ENCODE peak calls at places on chromosomes 16 and 17, in eight cellular contexts. H is fibroblast of villous mesenchyme, Z is GM23338, I is fibroblast of the aortic adventitia, T is right lobe of liver, O is stomach, N is endothelial cell, V is choroid plexus epithelial cell. D is an unnamed sample.

GRCh38 chr17:74730491-74731346 is 6.3 kb upstream of the RAB37 start:
- DNase-seq in O (no peak), I (no peak), N (no peak), H (no peak), V (no peak), T (no peak), Z (no peak), D (no peak)

GRCh38 chr17:51155416-51155815 is 2.1 kb downstream of the NME1 start:
- DNase-seq in N (no peak), O (no peak), T (no peak), Z (no peak), V (no peak), I (no peak), H (no peak), D (no peak)

GRCh38 chr16:14309906-14310305 is 238.8 kb downstream of the MRTFB start:
- DNase-seq in O (no peak), V (peak), Z (no peak), I (peak), H (peak), N (no peak), T (no peak), D (no peak)

GRCh38 chr16:73202176-73202729 is 154.3 kb upstream of the ZFHX3 start:
- DNase-seq in H (peak), N (no peak), Z (no peak), O (no peak), V (peak), I (peak), T (peak), D (peak)

GRCh38 chr16:22424161-22424937 is 49.9 kb upstream of the CDR2 start:
- DNase-seq in V (no peak), I (peak), T (peak), O (no peak), H (peak), N (no peak), Z (no peak), D (no peak)

GRCh38 chr16:11350531-11351335 is 5.5 kb downstream of the RMI2 start:
- DNase-seq in Z (no peak), O (no peak), I (peak), T (no peak), V (peak), N (no peak), H (peak), D (no peak)

GRCh38 chr17:5434984-5435383 is 4.0 kb downstream of the C1QBP start:
- DNase-seq in H (no peak), T (no peak), O (no peak), V (no peak), I (no peak), N (no peak), Z (no peak), D (no peak)

GRCh38 chr17:27216836-27217235 is 77.1 kb upstream of the WSB1 start:
- DNase-seq in V (no peak), N (no peak), T (no peak), O (no peak), I (no peak), H (no peak), Z (no peak), D (no peak)

GRCh38 chr16:67528222-67528869 is at the start of gene RIPOR1:
- DNase-seq in Z (peak), V (no peak), O (peak), I (no peak), N (no peak), H (no peak), T (peak), D (no peak)

GRCh38 chr16:68503334-68503733 is 35.8 kb upstream of the ZFP90 start:
- DNase-seq in O (no peak), V (no peak), N (no peak), I (no peak), T (no peak), H (no peak), Z (no peak), D (no peak)

GRCh38 chr17:41024702-41025101 is 2.3 kb downstream of the KRTAP1-5 start:
- DNase-seq in I (no peak), T (no peak), N (no peak), H (peak), Z (no peak), V (peak), O (no peak), D (no peak)

GRCh38 chr17:16997514-16998429 is 25.9 kb upstream of the TNFRSF13B start:
- DNase-seq in V (no peak), H (no peak), T (peak), I (peak), N (no peak), O (no peak), Z (no peak), D (no peak)
- TF ChIP-seq CTCF in V (no peak), H (no peak), T (no peak), I (peak), N (no peak), O (no peak), Z (no peak), D (peak)

GRCh38 chr17:62674841-62675240 is 47.4 kb downstream of the MRC2 start:
- DNase-seq in V (no peak), N (no peak), Z (no peak), O (no peak), I (no peak), T (no peak), H (no peak), D (no peak)
- TF ChIP-seq CTCF in V (no peak), N (no peak), Z (no peak), O (no peak), I (no peak), T (no peak), H (no peak), D (no peak)

GRCh38 chr16:58127634-58128033 is 1.5 kb downstream of the CFAP20 start:
- DNase-seq in I (peak), Z (no peak), O (no peak), H (no peak), V (no peak), N (no peak), T (no peak), D (no peak)

GRCh38 chr16:58128181-58128631 is 975 bp downstream of the CFAP20 start:
- DNase-seq in T (peak), I (no peak), N (no peak), Z (no peak), H (no peak), O (no peak), V (no peak), D (no peak)

GRCh38 chr16:58125781-58126335 is 3.3 kb downstream of the CFAP20 start:
- DNase-seq in I (no peak), N (no peak), T (no peak), V (no peak), O (no peak), H (peak), Z (no peak), D (no peak)

GRCh38 chr16:58126451-58126968 is 2.7 kb downstream of the CFAP20 start:
- DNase-seq in H (no peak), Z (no peak), T (no peak), N (no peak), V (no peak), O (no peak), I (no peak), D (no peak)

DNA sequence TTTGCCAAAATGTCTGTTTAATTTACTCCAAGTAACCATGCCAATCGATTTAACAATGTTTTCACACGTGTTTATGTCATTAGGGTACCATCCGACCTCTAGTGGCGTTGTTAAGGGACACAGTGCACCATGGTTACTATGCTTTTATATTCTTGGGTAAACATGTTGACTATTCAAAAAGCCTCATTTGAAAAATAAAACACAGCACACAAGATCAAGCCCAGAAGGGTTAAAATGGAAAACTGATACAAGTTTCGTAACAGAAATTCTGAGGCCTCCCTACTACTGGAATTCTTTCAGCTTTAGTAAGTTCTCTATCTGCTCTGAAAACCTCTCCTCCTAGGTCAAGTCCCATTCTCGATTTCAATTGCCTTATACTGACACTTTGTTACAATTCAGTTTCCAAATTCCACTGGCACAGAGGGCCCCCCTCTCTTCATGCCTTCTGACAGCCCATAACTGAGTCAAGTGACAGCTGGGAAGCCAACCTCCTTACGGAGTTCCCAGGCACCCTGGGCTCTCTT is 2.1 kb downstream of the CFAP20 start:
- DNase-seq in T (peak), Z (peak), N (no peak), I (peak), O (no peak), V (peak), H (peak), D (no peak)
- TF ChIP-seq CTCF in T (peak), Z (peak), N (peak), I (peak), O (peak), V (peak), H (peak), D (peak)

DNA sequence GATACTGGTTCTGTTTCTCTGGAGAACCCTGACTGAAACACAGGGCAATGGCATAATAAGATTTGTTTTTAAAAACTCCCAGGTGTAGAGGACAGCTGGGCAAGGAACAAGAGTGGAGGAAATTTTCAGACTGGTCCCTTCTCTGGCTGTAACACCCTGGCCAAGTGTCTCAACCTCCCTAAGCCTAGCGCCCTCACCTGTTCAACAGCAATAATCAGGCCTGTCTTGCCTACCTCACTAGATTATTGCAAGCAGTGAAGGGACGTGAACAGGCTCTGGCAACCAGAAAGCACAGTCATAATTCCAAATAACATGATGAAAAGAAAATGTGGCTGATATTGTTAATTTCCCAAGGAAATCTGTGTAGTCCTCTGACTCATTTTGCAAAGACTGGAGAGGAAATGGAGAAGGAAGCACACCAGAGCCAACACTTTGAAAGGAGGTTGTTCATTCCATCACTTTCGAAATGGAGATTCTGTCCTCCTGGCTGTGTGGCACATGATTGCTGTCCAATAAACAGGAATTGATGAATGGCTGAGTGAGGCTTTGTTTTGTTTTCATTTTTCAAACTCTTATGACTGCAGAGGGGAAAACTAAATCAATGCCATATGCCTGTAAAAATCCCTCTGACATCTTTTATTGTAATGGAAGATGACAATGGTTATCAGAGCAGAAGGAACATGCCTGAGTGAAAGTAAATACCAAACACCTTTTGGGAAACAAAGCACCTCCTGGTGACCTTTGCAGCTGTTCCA is 87.4 kb upstream of the HLF start:
- DNase-seq in N (no peak), Z (peak), O (no peak), I (peak), T (no peak), H (peak), V (peak), D (no peak)
- TF ChIP-seq CTCF in N (no peak), Z (peak), O (no peak), I (no peak), T (no peak), H (no peak), V (peak), D (peak)

GRCh38 chr17:78734841-78735641 is 47.0 kb downstream of the CYTH1 start:
- DNase-seq in H (no peak), V (no peak), O (no peak), I (no peak), N (no peak), Z (no peak), T (no peak), D (no peak)

GRCh38 chr17:78737332-78737731 is 44.7 kb downstream of the CYTH1 start:
- DNase-seq in O (no peak), Z (no peak), H (peak), N (no peak), V (peak), T (no peak), I (peak), D (no peak)

GRCh38 chr17:78738245-78738644 is 43.8 kb downstream of the CYTH1 start:
- DNase-seq in H (no peak), N (no peak), T (no peak), O (no peak), Z (no peak), I (no peak), V (no peak), D (no peak)

GRCh38 chr17:78735832-78736525 is 46.1 kb downstream of the CYTH1 start:
- DNase-seq in T (no peak), Z (no peak), O (no peak), N (no peak), H (peak), I (peak), V (no peak), D (no peak)

GRCh38 chr17:78736526-78737079 is 45.5 kb downstream of the CYTH1 start:
- DNase-seq in N (no peak), V (no peak), I (peak), Z (peak), H (peak), T (no peak), O (peak), D (no peak)
- TF ChIP-seq CTCF in N (no peak), V (no peak), I (peak), Z (no peak), H (no peak), T (no peak), O (no peak), D (peak)

DNA sequence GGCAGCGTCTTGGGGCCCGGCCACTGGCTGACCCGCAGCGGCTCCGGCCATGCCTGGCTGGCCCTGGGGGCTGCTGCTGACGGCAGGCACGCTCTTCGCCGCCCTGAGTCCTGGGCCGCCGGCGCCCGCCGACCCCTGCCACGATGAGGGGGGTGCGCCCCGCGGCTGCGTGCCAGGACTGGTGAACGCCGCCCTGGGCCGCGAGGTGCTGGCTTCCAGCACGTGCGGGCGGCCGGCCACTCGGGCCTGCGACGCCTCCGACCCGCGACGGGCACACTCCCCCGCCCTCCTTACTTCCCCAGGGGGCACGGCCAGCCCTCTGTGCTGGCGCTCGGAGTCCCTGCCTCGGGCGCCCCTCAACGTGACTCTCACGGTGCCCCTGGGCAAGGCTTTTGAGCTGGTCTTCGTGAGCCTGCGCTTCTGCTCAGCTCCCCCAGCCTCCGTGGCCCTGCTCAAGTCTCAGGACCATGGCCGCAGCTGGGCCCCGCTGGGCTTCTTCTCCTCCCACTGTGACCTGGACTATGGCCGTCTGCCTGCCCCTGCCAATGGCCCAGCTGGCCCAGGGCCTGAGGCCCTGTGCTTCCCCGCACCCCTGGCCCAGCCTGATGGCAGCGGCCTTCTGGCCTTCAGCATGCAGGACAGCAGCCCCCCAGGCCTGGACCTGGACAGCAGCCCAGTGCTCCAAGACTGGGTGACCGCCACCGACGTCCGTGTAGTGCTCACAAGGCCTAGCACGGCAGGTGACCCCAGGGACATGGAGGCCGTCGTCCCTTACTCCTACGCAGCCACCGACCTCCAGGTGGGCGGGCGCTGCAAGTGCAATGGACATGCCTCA is 773 bp downstream of the NTN3 start:
- DNase-seq in I (no peak), O (no peak), N (no peak), Z (peak), T (peak), V (no peak), H (no peak), D (no peak)
- TF ChIP-seq CTCF in I (no peak), O (no peak), N (no peak), Z (no peak), T (no peak), V (no peak), H (no peak), D (no peak)

DNA sequence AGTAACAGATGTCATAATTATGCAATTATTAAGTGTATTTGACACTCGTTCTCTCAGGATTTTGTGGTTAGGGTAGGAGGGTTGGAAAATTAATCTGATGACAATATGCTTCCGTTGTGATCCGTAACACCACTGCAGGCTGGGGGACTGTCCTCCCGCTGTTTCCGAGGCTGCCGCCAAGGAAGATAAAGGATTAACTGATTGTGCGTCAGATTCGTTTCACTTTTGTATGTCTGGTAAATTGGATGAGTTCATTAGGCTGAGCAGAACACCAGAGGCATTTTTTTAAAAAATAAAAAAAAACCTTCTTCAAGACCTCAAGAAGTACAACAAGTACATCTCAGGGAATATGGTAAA is 486.7 kb upstream of the SALL1 start:
- DNase-seq in N (no peak), O (no peak), I (peak), T (no peak), H (peak), V (peak), Z (no peak), D (no peak)
- TF ChIP-seq CTCF in N (no peak), O (no peak), I (no peak), T (no peak), H (no peak), V (no peak), Z (no peak), D (no peak)

GRCh38 chr16:24955975-24956731 is 59.0 kb downstream of the ARHGAP17 start:
- DNase-seq in T (peak), H (no peak), O (no peak), I (no peak), N (no peak), V (peak), Z (no peak), D (no peak)
- TF ChIP-seq CTCF in T (no peak), H (no peak), O (no peak), I (no peak), N (no peak), V (no peak), Z (no peak), D (no peak)

DNA sequence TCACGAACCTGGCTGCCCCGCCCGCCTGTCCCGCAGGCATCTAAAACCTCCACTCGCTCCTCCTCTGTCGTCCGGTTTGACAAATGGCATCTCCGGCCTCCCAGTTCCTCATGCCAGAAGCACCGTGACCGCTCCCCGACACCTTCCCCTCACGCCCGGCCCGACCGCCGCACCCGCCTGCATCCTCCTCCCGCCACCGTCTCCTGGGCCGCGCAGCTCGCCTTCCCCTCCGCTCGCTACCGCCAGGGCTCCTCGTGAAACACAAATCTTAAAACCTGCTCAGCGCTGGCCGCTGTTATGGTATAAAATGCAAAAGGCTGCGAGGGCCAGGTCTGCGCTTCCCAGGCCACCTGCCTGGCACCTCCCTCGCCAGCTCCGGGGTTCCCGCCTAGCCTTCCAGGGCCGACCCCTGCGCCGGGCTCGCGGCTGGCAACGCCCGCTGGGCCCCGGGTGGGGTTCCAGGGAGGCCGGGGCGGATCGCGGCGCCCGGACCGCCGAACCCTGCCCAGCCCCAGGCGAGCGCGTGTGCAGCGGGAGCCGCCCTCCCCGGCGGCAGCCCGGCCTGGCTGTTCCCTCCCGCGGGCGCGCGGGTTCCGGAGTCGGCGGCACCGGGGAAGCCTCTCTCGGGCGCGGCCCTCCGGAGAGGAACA is 488 bp downstream of the SPSB3 start:
- DNase-seq in T (peak), N (peak), V (peak), Z (peak), O (no peak), H (peak), I (no peak), D (no peak)
- TF ChIP-seq CTCF in T (no peak), N (peak), V (peak), Z (no peak), O (no peak), H (no peak), I (peak), D (peak)